ENCODE peak calls at places on chromosomes 11 and 22, in ten cellular contexts. X, H, Z, O, Y, E, C, K, I and Q are unnamed samples.
A peak's percentile ranks its signal among the peaks of the same experiment; 100 is the strongest.

GRCh38 chr11:79080506-79080905 is 360.3 kb downstream of the TENM4 start:
- DNase-seq in X (no peak), H (no peak), Z (no peak), O (peak; percentile 28), Y (no peak), E (no peak), C (no peak), K (no peak), I (no peak), Q (no peak)

GRCh38 chr11:119166368-119167076 is 2.0 kb upstream of the NLRX1 start:
- DNase-seq in X (peak; percentile 64), H (no peak), Z (no peak), O (peak; percentile 68), Y (no peak), E (no peak), C (no peak), K (no peak), I (no peak), Q (peak; percentile 76)

GRCh38 chr11:2666828-2667570 is 32.8 kb downstream of the KCNQ1OT1 start:
- DNase-seq in X (peak; percentile 39), H (peak; percentile 29), Z (no peak), O (no peak), Y (no peak), E (no peak), C (no peak), K (peak; percentile 35), I (no peak), Q (no peak)

GRCh38 chr11:31464436-31464835 is 45.0 kb downstream of the IMMP1L start:
- DNase-seq in X (no peak), H (no peak), Z (no peak), O (no peak), Y (no peak), E (no peak), C (no peak), K (no peak), I (no peak), Q (no peak)

GRCh38 chr11:45146072-45147016 is at the start of gene PRDM11:
- DNase-seq in X (peak; percentile 92), H (peak; percentile 85), Z (peak; percentile 42), O (peak; percentile 76), Y (no peak), E (peak; percentile 58), C (no peak), K (no peak), I (peak; percentile 4), Q (peak; percentile 77)

GRCh38 chr11:133180201-133180600 is 352.1 kb downstream of the OPCML start:
- DNase-seq in X (no peak), H (no peak), Z (no peak), O (no peak), Y (no peak), E (no peak), C (no peak), K (no peak), I (no peak), Q (no peak)

GRCh38 chr11:2736577-2737225 is 36.9 kb upstream of the KCNQ1OT1 start:
- DNase-seq in X (no peak), H (no peak), Z (no peak), O (no peak), Y (no peak), E (no peak), C (no peak), K (no peak), I (no peak), Q (no peak)

GRCh38 chr11:64845125-64845735 is 777 bp upstream of the CDC42BPG start:
- DNase-seq in X (no peak), H (no peak), Z (no peak), O (no peak), Y (no peak), E (no peak), C (no peak), K (no peak), I (no peak), Q (no peak)

GRCh38 chr11:72069787-72070251 is 10.5 kb downstream of the NUMA1 start:
- DNase-seq in X (peak; percentile 78), H (peak; percentile 92), Z (no peak), O (peak; percentile 92), Y (no peak), E (no peak), C (no peak), K (peak; percentile 93), I (no peak), Q (peak; percentile 86)

GRCh38 chr11:37264783-37265182 is 666.7 kb upstream of the RAG2 start:
- DNase-seq in X (no peak), H (no peak), Z (no peak), O (peak; percentile 12), Y (no peak), E (no peak), C (no peak), K (no peak), I (no peak), Q (no peak)

GRCh38 chr22:22026157-22026831 is 43.7 kb upstream of the TOP3B start:
- DNase-seq in X (no peak), H (no peak), Z (no peak), O (no peak), Y (no peak), E (no peak), C (no peak), K (no peak), I (no peak), Q (no peak)

GRCh38 chr22:41203118-41203517 is 2.0 kb upstream of the L3MBTL2 start:
- DNase-seq in X (no peak), H (no peak), Z (no peak), O (no peak), Y (no peak), E (no peak), C (no peak), K (no peak), I (no peak), Q (no peak)

GRCh38 chr11:69209421-69209820 is 53.7 kb downstream of the SMIM38 start:
- DNase-seq in X (peak; percentile 53), H (no peak), Z (no peak), O (no peak), Y (no peak), E (no peak), C (no peak), K (peak; percentile 65), I (no peak), Q (no peak)

GRCh38 chr11:123742334-123742733 is 874 bp upstream of the ZNF202 start:
- DNase-seq in X (no peak), H (no peak), Z (no peak), O (no peak), Y (no peak), E (no peak), C (no peak), K (no peak), I (no peak), Q (no peak)

GRCh38 chr22:37994049-37994448 is 9.7 kb upstream of the SOX10 start:
- DNase-seq in X (no peak), H (no peak), Z (no peak), O (no peak), Y (no peak), E (no peak), C (no peak), K (no peak), I (no peak), Q (no peak)